ENCODE peak calls at places on chromosomes 3 and 15, in nine cellular contexts. J, Z, V, T, Y, H, P, N and D are unnamed samples.
A peak's percentile ranks its signal among the peaks of the same experiment; 100 is the strongest.

GRCh38 chr3:99683465-99683864 is 45.1 kb downstream of the COL8A1 start:
- DNase-seq in H (no peak), Z (no peak), P (no peak), Y (no peak), J (no peak), V (no peak), T (no peak), N (no peak), D (no peak)

GRCh38 chr3:13619661-13620230 is 70.8 kb downstream of the FBLN2 start:
- DNase-seq in Z (no peak), V (no peak), T (no peak), N (no peak), P (no peak), H (no peak), Y (no peak), J (no peak), D (no peak)

GRCh38 chr3:106013971-106014370 is 145.2 kb upstream of the CBLB start:
- DNase-seq in V (no peak), N (peak; percentile 99), Z (no peak), Y (no peak), H (no peak), T (no peak), P (no peak), J (no peak), D (no peak)

GRCh38 chr15:60580650-60581415 is 101.9 kb upstream of the ICE2 start:
- DNase-seq in H (peak; percentile 29), J (no peak), N (no peak), T (no peak), Y (no peak), V (no peak), Z (no peak), P (no peak), D (no peak)

GRCh38 chr3:56939759-56940323 is 120.6 kb upstream of the SPATA12 start:
- DNase-seq in P (no peak), V (no peak), Z (no peak), N (no peak), T (no peak), Y (no peak), J (no peak), H (peak; percentile 44), D (no peak)

GRCh38 chr15:59244337-59244736 is 37.7 kb downstream of the LDHAL6B start:
- DNase-seq in T (no peak), Y (no peak), V (no peak), P (no peak), Z (no peak), J (no peak), H (no peak), N (no peak), D (no peak)

GRCh38 chr3:9715127-9715526 is 11.5 kb downstream of the CPNE9 start:
- DNase-seq in H (peak; percentile 86), T (no peak), V (no peak), J (no peak), Y (no peak), N (no peak), Z (no peak), P (no peak), D (no peak)

GRCh38 chr15:66936115-66936863 is 129.1 kb upstream of the SMAD3 start:
- DNase-seq in Z (peak; percentile 76), J (no peak), T (no peak), N (peak; percentile 64), V (no peak), Y (no peak), P (no peak), H (no peak), D (no peak)

GRCh38 chr3:42195879-42196330 is 70.1 kb downstream of the CCK start:
- DNase-seq in P (no peak), H (no peak), V (no peak), T (no peak), Z (no peak), N (peak; percentile 18), J (no peak), Y (no peak), D (no peak)

GRCh38 chr3:99674086-99674789 is 35.8 kb downstream of the COL8A1 start:
- DNase-seq in Y (no peak), P (no peak), Z (no peak), T (no peak), J (no peak), V (no peak), H (no peak), N (peak; percentile 56), D (no peak)

GRCh38 chr15:25676070-25676469 is 187.1 kb downstream of the ATP10A start:
- DNase-seq in V (no peak), Z (no peak), Y (no peak), T (no peak), N (no peak), H (no peak), P (no peak), J (no peak), D (no peak)

GRCh38 chr3:56801597-56802410 is at the start of gene ARHGEF3:
- DNase-seq in T (peak; percentile 80), N (peak; percentile 48), J (peak; percentile 92), Z (peak; percentile 90), P (peak; percentile 88), Y (peak; percentile 92), H (peak; percentile 95), V (no peak), D (peak; percentile 95)

GRCh38 chr3:141401095-141401494 is 32.8 kb downstream of the ZBTB38 start:
- DNase-seq in N (no peak), H (no peak), Z (no peak), V (no peak), T (no peak), Y (no peak), J (no peak), P (no peak), D (no peak)

GRCh38 chr15:88704791-88705768 is 66.3 kb downstream of the ISG20 start:
- DNase-seq in T (no peak), V (no peak), P (peak; percentile 41), N (no peak), J (no peak), Z (peak; percentile 83), Y (peak; percentile 55), H (peak; percentile 71), D (peak; percentile 95)

GRCh38 chr3:184015381-184016019 is 2.2 kb downstream of the ABCC5 start:
- DNase-seq in N (peak; percentile 41), H (no peak), Y (peak; percentile 34), V (no peak), J (no peak), Z (no peak), T (no peak), P (peak; percentile 42), D (no peak)

GRCh38 chr3:54870423-54870822 is 57.4 kb downstream of the LRTM1 start:
- DNase-seq in T (no peak), P (no peak), J (no peak), H (peak; percentile 35), N (peak; percentile 97), Z (no peak), Y (no peak), V (no peak), D (no peak)

GRCh38 chr3:172885704-172886103 is 135.2 kb downstream of the ECT2 start:
- DNase-seq in Z (no peak), H (no peak), T (no peak), J (no peak), Y (no peak), V (no peak), P (no peak), N (no peak), D (no peak)

GRCh38 chr3:139897759-139898158 is 37.2 kb upstream of the CLSTN2 start:
- DNase-seq in V (no peak), J (no peak), Z (no peak), Y (no peak), T (no peak), H (no peak), N (no peak), P (no peak), D (no peak)

GRCh38 chr3:138877246-138877645 is 42.5 kb upstream of the PIK3CB start:
- DNase-seq in Z (no peak), T (no peak), P (no peak), N (no peak), Y (no peak), H (no peak), J (no peak), V (no peak), D (no peak)

GRCh38 chr3:133445111-133445510 is 45.3 kb downstream of the BFSP2 start:
- DNase-seq in N (no peak), T (no peak), J (no peak), Y (no peak), H (no peak), Z (no peak), V (no peak), P (no peak), D (no peak)

GRCh38 chr15:98855815-98856539 is 151.6 kb downstream of the PGPEP1L start:
- DNase-seq in H (no peak), N (no peak), J (no peak), P (no peak), V (no peak), Y (no peak), Z (no peak), T (no peak), D (no peak)
- H3K4me1 ChIP-seq in H (peaks cover 79% of the 10 kb centered on the region), N (peaks cover 44% of the 10 kb centered on the region), J (no peaks in the 10 kb centered on the region), P (peaks cover 97% of the 10 kb centered on the region), V (peaks cover 52% of the 10 kb centered on the region), Y (peaks cover 66% of the 10 kb centered on the region), Z (peaks cover 72% of the 10 kb centered on the region), T (peaks cover 6% of the 10 kb centered on the region), D (peaks cover 13% of the 10 kb centered on the region)

GRCh38 chr3:66017084-66017990 is 21.4 kb downstream of the MAGI1 start:
- DNase-seq in P (no peak), T (no peak), V (no peak), H (no peak), Y (no peak), N (no peak), Z (no peak), J (no peak), D (no peak)
- H3K4me1 ChIP-seq in P (peaks cover 84% of the 10 kb centered on the region), T (no peaks in the 10 kb centered on the region), V (peaks cover 14% of the 10 kb centered on the region), H (peaks cover 24% of the 10 kb centered on the region), Y (no peaks in the 10 kb centered on the region), N (no peaks in the 10 kb centered on the region), Z (peaks cover 14% of the 10 kb centered on the region), J (peaks cover 15% of the 10 kb centered on the region), D (peaks cover 7% of the 10 kb centered on the region)

DNA sequence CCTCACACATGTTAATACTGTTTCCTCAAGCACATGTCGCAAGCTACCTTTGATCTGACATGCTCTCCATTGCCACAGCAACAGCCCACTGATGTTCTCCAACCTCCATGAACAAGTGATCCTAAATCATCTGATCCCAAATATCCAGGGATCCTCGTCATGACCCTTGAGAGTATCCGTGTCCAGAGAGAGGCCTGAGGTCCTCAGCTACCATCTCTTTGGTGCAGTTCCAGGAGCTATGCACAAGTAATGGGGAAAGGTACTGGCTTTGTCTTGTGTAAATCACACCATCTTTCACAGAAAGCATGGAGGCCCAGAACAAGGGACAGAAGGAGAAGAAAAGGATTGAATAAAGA is 2.4 kb downstream of the GCSAM start:
- DNase-seq in Y (no peak), J (no peak), T (no peak), H (no peak), N (no peak), P (no peak), Z (no peak), V (no peak), D (no peak)
- H3K4me1 ChIP-seq in Y (peaks cover 14% of the 10 kb centered on the region), J (no peaks in the 10 kb centered on the region), T (no peaks in the 10 kb centered on the region), H (peaks cover 29% of the 10 kb centered on the region), N (peaks cover 4% of the 10 kb centered on the region), P (peaks cover 37% of the 10 kb centered on the region), Z (no peaks in the 10 kb centered on the region), V (no peaks in the 10 kb centered on the region), D (no peaks in the 10 kb centered on the region)

DNA sequence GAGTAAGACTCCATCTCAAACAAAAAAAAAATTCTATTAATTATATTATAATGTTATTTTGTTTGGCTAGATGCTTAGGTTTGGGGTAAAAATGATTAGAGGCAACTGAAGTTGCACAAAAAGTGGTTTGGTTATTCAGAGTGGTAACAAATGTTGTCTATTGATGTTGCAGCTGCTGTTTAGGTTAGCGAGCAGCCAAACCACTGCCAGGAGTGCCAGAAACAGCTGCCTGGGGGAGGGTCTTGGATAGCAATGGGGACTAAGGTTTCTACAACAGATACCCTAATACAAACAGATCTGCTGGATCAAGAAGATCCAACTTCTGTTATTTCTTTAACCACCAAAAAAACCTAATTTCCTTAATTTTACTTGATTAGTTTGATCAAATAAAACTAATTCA is 26.6 kb downstream of the BTLA start:
- DNase-seq in N (no peak), V (no peak), T (no peak), Y (no peak), Z (no peak), J (no peak), H (no peak), P (no peak), D (no peak)
- H3K4me1 ChIP-seq in N (no peaks in the 10 kb centered on the region), V (no peaks in the 10 kb centered on the region), T (no peaks in the 10 kb centered on the region), Y (no peaks in the 10 kb centered on the region), Z (no peaks in the 10 kb centered on the region), J (no peaks in the 10 kb centered on the region), H (peaks cover 5% of the 10 kb centered on the region), P (no peaks in the 10 kb centered on the region), D (peaks cover 4% of the 10 kb centered on the region)